ENCODE peak calls at places on chromosome 9, in six cellular contexts. F is ascending aorta, G is endothelial cell of umbilical vein, O is GM12865, L is PC-3, Q is stomach. Z is an unnamed sample.
A peak's percentile ranks its signal among the peaks of the same experiment; 100 is the strongest.

GRCh38 chr9:127679506-127679905 is 27.3 kb upstream of the CFAP157 start:
- DNase-seq in F (no peak), G (no peak), O (no peak), L (no peak), Q (no peak), Z (no peak)

GRCh38 chr9:134344068-134344820 is 18.0 kb downstream of the RXRA start:
- DNase-seq in F (no peak), G (no peak), O (no peak), L (no peak), Q (no peak), Z (no peak)

GRCh38 chr9:111731916-111732315 is 62.8 kb downstream of the SHOC1 start:
- DNase-seq in F (no peak), G (no peak), O (no peak), L (peak; percentile 45), Q (no peak), Z (no peak)

GRCh38 chr9:38689678-38690077 is 30.3 kb downstream of the FAM240B start:
- DNase-seq in F (no peak), G (no peak), O (no peak), L (no peak), Q (no peak), Z (no peak)

GRCh38 chr9:109194157-109194556 is 27.1 kb upstream of the FRRS1L start:
- DNase-seq in F (no peak), G (no peak), O (no peak), L (no peak), Q (no peak), Z (no peak)

GRCh38 chr9:73093740-73094379 is 57.8 kb upstream of the ANXA1 start:
- DNase-seq in F (no peak), G (peak; percentile 40), O (no peak), L (no peak), Q (no peak), Z (no peak)

GRCh38 chr9:19231126-19232035 is 888 bp downstream of the DENND4C start:
- DNase-seq in F (no peak), G (peak; percentile 56), O (peak; percentile 37), L (peak; percentile 4), Q (peak; percentile 26), Z (no peak)

GRCh38 chr9:131393622-131394463 is at the start of gene PRRC2B:
- DNase-seq in F (no peak), G (peak; percentile 71), O (peak; percentile 91), L (peak; percentile 78), Q (peak; percentile 89), Z (no peak)

GRCh38 chr9:112325600-112325999 is 7.8 kb downstream of the PTBP3 start:
- DNase-seq in F (no peak), G (no peak), O (no peak), L (no peak), Q (no peak), Z (no peak)

GRCh38 chr9:131303702-131304101 is 14.2 kb downstream of the PLPP7 start:
- DNase-seq in F (no peak), G (no peak), O (no peak), L (no peak), Q (no peak), Z (no peak)

GRCh38 chr9:99354104-99354503 is 132.0 kb downstream of the SEC61B start:
- DNase-seq in F (no peak), G (no peak), O (no peak), L (no peak), Q (no peak), Z (no peak)

GRCh38 chr9:135239100-135239768 is 151.8 kb downstream of the OLFM1 start:
- DNase-seq in F (no peak), G (no peak), O (no peak), L (no peak), Q (no peak), Z (no peak)

GRCh38 chr9:132997591-132997990 is 19.1 kb downstream of the GFI1B start:
- DNase-seq in F (no peak), G (no peak), O (no peak), L (no peak), Q (no peak), Z (no peak)

GRCh38 chr9:76458903-76459690 is at the start of gene GCNT1:
- DNase-seq in F (peak; percentile 60), G (peak; percentile 93), O (peak; percentile 91), L (peak; percentile 83), Q (peak; percentile 96), Z (peak; percentile 32)

GRCh38 chr9:12272471-12273072 is 420.6 kb upstream of the TYRP1 start:
- DNase-seq in F (no peak), G (no peak), O (no peak), L (no peak), Q (no peak), Z (no peak)

GRCh38 chr9:85185486-85186217 is 516.1 kb downstream of the NTRK2 start:
- DNase-seq in F (no peak), G (no peak), O (no peak), L (no peak), Q (no peak), Z (no peak)

GRCh38 chr9:98039474-98040072 is 17.0 kb upstream of the NANS start:
- DNase-seq in F (no peak), G (no peak), O (peak; percentile 65), L (no peak), Q (no peak), Z (no peak)
- H3K4me3 ChIP-seq in F (no peak overlapping the region), G (no peak overlapping the region), O (peak overlapping the region; percentile 35), L (no peak overlapping the region), Q (no peak overlapping the region), Z (no peak overlapping the region)

GRCh38 chr9:125996671-125997509 is 249.7 kb downstream of the PBX3 start:
- DNase-seq in F (no peak), G (no peak), O (no peak), L (no peak), Q (no peak), Z (no peak)

GRCh38 chr9:125995706-125996105 is 248.5 kb downstream of the PBX3 start:
- DNase-seq in F (no peak), G (no peak), O (no peak), L (no peak), Q (no peak), Z (no peak)

GRCh38 chr9:125998837-125999503 is 251.8 kb downstream of the PBX3 start:
- DNase-seq in F (no peak), G (no peak), O (no peak), L (no peak), Q (no peak), Z (no peak)

GRCh38 chr9:125999504-125999881 is 252.3 kb downstream of the PBX3 start:
- DNase-seq in F (no peak), G (no peak), O (no peak), L (no peak), Q (no peak), Z (no peak)

DNA sequence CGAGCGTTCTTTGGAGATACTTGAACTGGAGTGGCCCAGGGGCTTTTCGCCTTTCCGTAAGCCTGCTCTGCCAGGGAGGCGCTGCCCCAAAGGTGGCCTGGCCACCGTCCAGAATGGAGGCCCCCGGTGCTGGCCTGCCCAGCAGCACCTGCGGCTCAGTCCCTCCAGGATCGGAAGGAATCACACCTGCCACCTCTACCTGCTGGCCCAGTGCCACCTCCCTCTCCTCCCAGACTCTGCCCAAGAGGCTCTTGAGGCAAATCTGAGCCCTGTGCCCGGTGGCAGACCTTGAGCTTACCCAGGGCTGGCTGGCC is 250.3 kb downstream of the PBX3 start:
- DNase-seq in F (no peak), G (no peak), O (no peak), L (no peak), Q (no peak), Z (no peak)
- TF ChIP-seq CTCF in F (no peak), G (no peak), O (no peak), L (no peak), Q (no peak), Z (no peak)

GRCh38 chr9:130243015-130243881 is 22.3 kb upstream of the HMCN2 start:
- DNase-seq in F (no peak), G (peak; percentile 35), O (peak; percentile 81), L (peak; percentile 65), Q (peak; percentile 82), Z (no peak)
- H3K4me3 ChIP-seq in F (peak overlapping the region; percentile 49), G (no peak overlapping the region), O (no peak overlapping the region), L (no peak overlapping the region), Q (peak overlapping the region; percentile 15), Z (no peak overlapping the region)

GRCh38 chr9:10804486-10804885 is 191.7 kb upstream of the PTPRD start:
- DNase-seq in F (no peak), G (no peak), O (no peak), L (no peak), Q (no peak), Z (no peak)

DNA sequence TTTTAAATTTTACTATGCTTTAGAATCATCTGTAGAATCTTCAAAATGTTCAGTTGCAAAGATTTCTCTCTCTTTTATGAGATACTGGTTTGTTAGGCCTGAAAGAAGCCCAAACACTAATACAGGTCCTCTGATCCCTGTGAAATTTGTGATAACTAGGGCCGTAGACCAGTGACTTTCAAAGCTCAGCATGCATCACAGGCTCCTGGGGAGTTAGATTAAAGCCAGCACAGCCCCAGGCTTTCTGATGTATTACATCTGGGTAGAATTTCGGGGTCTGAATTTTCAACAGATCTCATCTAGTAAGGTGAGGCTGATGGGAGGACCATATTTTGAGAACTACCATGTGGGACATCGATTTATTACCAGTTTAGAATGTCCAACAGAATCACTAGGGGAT is 194.1 kb upstream of the PTPRD start:
- DNase-seq in F (no peak), G (no peak), O (no peak), L (no peak), Q (no peak), Z (no peak)
- TF ChIP-seq CTCF in F (no peak), G (no peak), O (no peak), L (no peak), Q (no peak), Z (no peak)

GRCh38 chr9:136688274-136689107 is 1.2 kb upstream of the AGPAT2 start:
- DNase-seq in F (no peak), G (no peak), O (peak; percentile 67), L (no peak), Q (no peak), Z (no peak)

GRCh38 chr9:136686794-136687711 is at the start of gene AGPAT2:
- DNase-seq in F (no peak), G (peak; percentile 43), O (peak; percentile 82), L (peak; percentile 58), Q (peak; percentile 90), Z (no peak)

GRCh38 chr9:136686534-136686793 is 793 bp downstream of the AGPAT2 start:
- DNase-seq in F (no peak), G (no peak), O (no peak), L (no peak), Q (no peak), Z (no peak)

GRCh38 chr9:136689108-136689460 is 1.8 kb upstream of the AGPAT2 start:
- DNase-seq in F (no peak), G (no peak), O (no peak), L (no peak), Q (no peak), Z (no peak)

GRCh38 chr9:136687721-136688223 is 515 bp upstream of the AGPAT2 start:
- DNase-seq in F (no peak), G (no peak), O (peak; percentile 53), L (peak; percentile 27), Q (peak; percentile 70), Z (no peak)
- H3K4me3 ChIP-seq in F (peak overlapping the region; percentile 92), G (no peak overlapping the region), O (peak overlapping the region; percentile 42), L (peak overlapping the region; percentile 65), Q (peak overlapping the region; percentile 63), Z (peak overlapping the region; percentile 89)

DNA sequence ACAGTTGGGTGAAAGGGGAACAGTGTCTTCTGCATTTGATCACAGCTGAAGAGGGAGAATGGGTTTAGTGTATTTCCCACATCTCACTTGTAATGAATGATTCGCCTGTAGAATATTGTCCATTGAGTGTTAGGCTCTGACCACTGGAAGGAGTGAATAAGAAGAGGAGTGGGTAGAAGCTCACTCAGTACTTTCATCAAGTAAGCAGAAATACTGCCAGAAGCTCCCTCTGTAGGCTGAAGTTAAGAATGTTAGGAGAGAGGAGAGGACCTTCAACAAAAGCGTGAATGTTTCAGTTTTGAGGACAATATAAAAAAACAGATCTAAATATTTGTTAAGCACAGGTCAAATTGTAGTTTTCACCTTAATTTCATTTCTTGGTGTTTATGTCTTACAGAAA is 27.5 kb downstream of the FSD1L start:
- DNase-seq in F (no peak), G (peak; percentile 15), O (peak; percentile 8), L (peak; percentile 30), Q (no peak), Z (no peak)
- TF ChIP-seq CTCF in F (peak; percentile 30), G (no peak), O (peak; percentile 6), L (peak; percentile 55), Q (peak; percentile 19), Z (peak; percentile 48)

Z was measured in BJ.